ENCODE peak calls at places on chromosome 7, in four cellular contexts. F is GM12878, D is upper lobe of right lung, U is heart right ventricle. M is an unnamed sample.

GRCh38 chr7:134553976-134554375 is 5.1 kb downstream of the AKR1B15 start:
- DNase-seq in D (no peak), U (no peak), F (no peak), M (no peak)

GRCh38 chr7:157097056-157097329 is 41.7 kb upstream of the UBE3C start:
- DNase-seq in U (no peak), F (no peak), D (no peak), M (no peak)

GRCh38 chr7:7996568-7996967 is 28.0 kb downstream of the GLCCI1 start:
- DNase-seq in F (no peak), D (no peak), U (no peak), M (no peak)

GRCh38 chr7:39609462-39610149 is 13.8 kb upstream of the RALA start:
- DNase-seq in U (peak; percentile 33), F (no peak), D (peak; percentile 73), M (no peak)

GRCh38 chr7:76515999-76516443 is 5.7 kb downstream of the UPK3B start:
- DNase-seq in D (peak; percentile 85), F (no peak), U (peak; percentile 57), M (no peak)

GRCh38 chr7:70387197-70387596 is 744.7 kb upstream of the GALNT17 start:
- DNase-seq in F (no peak), U (no peak), D (no peak), M (no peak)

GRCh38 chr7:46461334-46461777 is 540.3 kb upstream of the IGFBP3 start:
- DNase-seq in U (no peak), D (no peak), F (no peak), M (no peak)

GRCh38 chr7:41256186-41256945 is 446.5 kb downstream of the INHBA start:
- DNase-seq in U (no peak), D (no peak), F (no peak), M (no peak)

GRCh38 chr7:51658684-51659083 is 342.1 kb upstream of the COBL start:
- DNase-seq in U (no peak), D (no peak), F (no peak), M (no peak)

GRCh38 chr7:158543401-158543680 is 44.3 kb downstream of the PTPRN2 start:
- DNase-seq in F (no peak), D (no peak), U (no peak), M (no peak)
- H3K9me3 ChIP-seq in F (no peaks in the 10 kb centered on the region), D (no peaks in the 10 kb centered on the region), U (no peaks in the 10 kb centered on the region), M (no peaks in the 10 kb centered on the region)

DNA sequence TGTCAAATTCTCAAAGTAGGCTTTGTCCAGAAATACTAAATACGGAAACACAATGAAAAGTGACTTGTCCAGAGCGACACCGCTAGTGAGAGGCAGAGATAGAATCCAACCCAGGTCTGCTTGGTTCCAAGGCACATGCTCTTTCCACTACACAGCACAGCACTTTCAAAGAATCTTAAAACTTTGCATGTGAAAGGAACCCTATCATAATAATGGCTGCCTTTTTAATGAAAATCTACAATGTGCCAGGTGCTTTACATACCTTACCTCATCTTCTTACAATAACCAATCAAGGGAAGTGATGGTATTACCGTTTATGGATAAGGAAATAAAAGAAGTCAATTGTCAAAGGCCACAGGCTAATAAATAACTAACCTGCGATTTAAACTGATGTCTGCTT is 2.6 kb downstream of the CHCHD3 start:
- DNase-seq in F (no peak), U (no peak), D (no peak), M (no peak)
- H3K4me3 ChIP-seq in F (peak overlapping the region; percentile 25), U (no peak overlapping the region), D (no peak overlapping the region), M (no peak overlapping the region)

DNA sequence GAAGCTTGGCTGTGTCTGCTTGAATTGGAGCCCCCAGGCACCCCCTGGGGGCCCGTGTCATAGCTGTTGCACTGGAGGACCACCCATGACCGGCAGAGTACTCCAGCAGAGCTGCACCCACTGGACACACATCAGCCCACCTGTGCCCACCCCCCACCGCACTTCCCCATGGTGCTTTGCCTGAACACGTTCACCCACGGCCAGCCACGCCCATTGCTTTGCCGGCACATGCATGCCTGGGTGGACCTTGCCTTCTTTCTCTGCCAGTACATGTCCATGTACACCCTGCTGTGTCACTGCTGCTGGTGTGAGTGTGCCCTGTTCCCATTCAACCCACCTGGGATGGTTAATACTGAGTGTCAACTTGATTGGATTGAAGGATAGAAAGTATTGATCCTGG is 88.7 kb downstream of the SAMD9 start:
- DNase-seq in F (no peak), U (no peak), D (no peak), M (no peak)
- H3K9me3 ChIP-seq in F (peaks cover 3% of the 10 kb centered on the region), U (peaks cover 4% of the 10 kb centered on the region), D (no peaks in the 10 kb centered on the region), M (no peaks in the 10 kb centered on the region)

GRCh38 chr7:43876976-43877745 is 7.8 kb upstream of the MRPS24 start:
- DNase-seq in D (no peak), F (no peak), U (no peak), M (peak; percentile 64)
- H3K4me3 ChIP-seq in D (no peak overlapping the region), F (no peak overlapping the region), U (no peak overlapping the region), M (no peak overlapping the region)